ENCODE peak calls at places on chromosomes 2 and 18, in five cellular contexts. U, T, I, N and J are unnamed samples.

GRCh38 chr18:23580677-23581367 is 5.5 kb downstream of the NPC1 start:
- DNase-seq in I (no peak), T (no peak), N (no peak), U (peak), J (peak)

GRCh38 chr2:28257182-28257581 is 135.5 kb upstream of the FOSL2 start:
- DNase-seq in I (no peak), U (no peak), N (no peak), T (no peak), J (no peak)

GRCh38 chr18:924987-925386 is 20.3 kb downstream of the ADCYAP1 start:
- DNase-seq in N (no peak), T (no peak), I (no peak), U (no peak), J (no peak)

GRCh38 chr2:11631462-11631861 is 38.5 kb downstream of the NTSR2 start:
- DNase-seq in I (no peak), T (no peak), U (no peak), N (no peak), J (peak)

GRCh38 chr2:64063924-64064331 is 44.7 kb upstream of the VPS54 start:
- DNase-seq in T (no peak), N (no peak), I (no peak), U (peak), J (peak)

GRCh38 chr18:2480536-2480935 is 90.8 kb downstream of the METTL4 start:
- DNase-seq in U (peak), N (no peak), I (no peak), T (no peak), J (no peak)

GRCh38 chr2:40346535-40347354 is 105.1 kb downstream of the SLC8A1 start:
- DNase-seq in N (no peak), I (no peak), T (no peak), U (no peak), J (peak)

GRCh38 chr2:160703648-160704585 is 210.3 kb upstream of the RBMS1 start:
- DNase-seq in I (no peak), U (no peak), T (no peak), N (peak), J (no peak)

GRCh38 chr2:56077352-56077915 is 106.4 kb upstream of the CCDC85A start:
- DNase-seq in U (peak), N (no peak), T (no peak), I (no peak), J (peak)

GRCh38 chr2:12554235-12555011 is 162.3 kb upstream of the TRIB2 start:
- DNase-seq in N (no peak), I (no peak), T (no peak), U (peak), J (no peak)

GRCh38 chr18:54775686-54776085 is 52.6 kb upstream of the RAB27B start:
- DNase-seq in N (no peak), I (no peak), T (no peak), U (peak), J (peak)

GRCh38 chr2:42961385-42961800 is 169.0 kb upstream of the HAAO start:
- DNase-seq in T (peak), I (no peak), U (peak), N (no peak), J (peak)

GRCh38 chr18:12257996-12258718 is 4.0 kb downstream of the CIDEA start:
- DNase-seq in U (no peak), N (no peak), I (no peak), T (no peak), J (no peak)

GRCh38 chr2:20334645-20335203 is 15.9 kb downstream of the PUM2 start:
- DNase-seq in T (no peak), U (no peak), N (no peak), I (no peak), J (no peak)

GRCh38 chr2:6139142-6139541 is 447.0 kb downstream of the SOX11 start:
- DNase-seq in T (no peak), N (no peak), I (no peak), U (no peak), J (no peak)

GRCh38 chr2:52539026-52539964 is 1228.3 kb upstream of the CHAC2 start:
- DNase-seq in N (no peak), I (no peak), U (no peak), T (no peak), J (peak)